ENCODE peak calls at places on chromosome 19, in four cellular contexts. W is fibroblast of lung; P is lower lobe of right lung; N is CD4-positive, alpha-beta memory T cell. E is an unnamed sample.

GRCh38 chr19:13795595-13796300 is 505 bp downstream of the ZSWIM4 start:
- DNase-seq in W (no peak), P (no peak), N (no peak), E (no peak)

GRCh38 chr19:28556371-28556770 is 656.6 kb downstream of the UQCRFS1 start:
- DNase-seq in W (no peak), P (no peak), N (no peak), E (no peak)

GRCh38 chr19:13007292-13008045 is 12.2 kb downstream of the NFIX start:
- DNase-seq in W (peak; percentile 44), P (peak; percentile 89), N (no peak), E (no peak)

GRCh38 chr19:16824658-16825311 is 4.4 kb upstream of the SIN3B start:
- DNase-seq in W (no peak), P (no peak), N (no peak), E (no peak)

GRCh38 chr19:39828015-39828633 is 5.8 kb downstream of the DYRK1B start:
- DNase-seq in W (no peak), P (no peak), N (peak; percentile 11), E (no peak)

GRCh38 chr19:36182612-36183454 is 30.6 kb upstream of the COX7A1 start:
- DNase-seq in W (no peak), P (no peak), N (no peak), E (no peak)

GRCh38 chr19:21022996-21023395 is 2.5 kb downstream of the ZNF430 start:
- DNase-seq in W (peak; percentile 34), P (no peak), N (no peak), E (no peak)

GRCh38 chr19:12546068-12546467 is 5.2 kb downstream of the ZNF564 start:
- DNase-seq in W (no peak), P (no peak), N (no peak), E (no peak)

GRCh38 chr19:2096543-2097329 is at the start of gene IZUMO4:
- DNase-seq in W (peak; percentile 98), P (peak; percentile 99), N (peak; percentile 100), E (peak; percentile 100)

GRCh38 chr19:1245884-1246816 is 2.2 kb upstream of the MIDN start:
- DNase-seq in W (no peak), P (peak; percentile 77), N (no peak), E (no peak)

GRCh38 chr19:48000846-48001245 is 6.4 kb downstream of the ELSPBP1 start:
- DNase-seq in W (no peak), P (no peak), N (no peak), E (no peak)

GRCh38 chr19:23305555-23305954 is 55.4 kb upstream of the ZNF724 start:
- DNase-seq in W (no peak), P (no peak), N (no peak), E (no peak)

GRCh38 chr19:55503447-55504251 is 15.4 kb downstream of the SSC5D start:
- DNase-seq in W (peak; percentile 91), P (peak; percentile 93), N (peak; percentile 92), E (peak; percentile 98)

GRCh38 chr19:56071151-56071550 is 49.9 kb downstream of the ZNF787 start:
- DNase-seq in W (no peak), P (no peak), N (no peak), E (no peak)

GRCh38 chr19:1487576-1488281 is 2.4 kb downstream of the PCSK4 start:
- DNase-seq in W (no peak), P (peak; percentile 43), N (no peak), E (peak; percentile 79)

GRCh38 chr19:33368074-33368864 is 5.2 kb upstream of the CEBPG start:
- DNase-seq in W (peak; percentile 26), P (no peak), N (no peak), E (no peak)

GRCh38 chr19:14985133-14985532 is 5.5 kb upstream of the SLC1A6 start:
- DNase-seq in W (no peak), P (no peak), N (no peak), E (no peak)

GRCh38 chr19:917323-918151 is at the start of gene KISS1R:
- DNase-seq in W (no peak), P (peak; percentile 75), N (no peak), E (no peak)

GRCh38 chr19:4061683-4062575 is 4.8 kb downstream of the ZBTB7A start:
- DNase-seq in W (no peak), P (peak; percentile 74), N (no peak), E (no peak)

E was measured in posterior vena cava.